ENCODE peak calls at places on chromosomes 12 and 14, in six cellular contexts. C, P, M, R, Z and W are unnamed samples.

GRCh38 chr12:106223485-106224391 is 24.1 kb downstream of the CKAP4 start:
- DNase-seq in C (peak), P (peak), M (peak), R (peak), Z (peak), W (no peak)

GRCh38 chr14:34301107-34301734 is 160.8 kb downstream of the SPTSSA start:
- DNase-seq in C (peak), P (no peak), M (no peak), R (peak), Z (peak), W (no peak)

GRCh38 chr12:122836027-122836921 is 1.0 kb downstream of the HIP1R start:
- DNase-seq in C (peak), P (peak), M (peak), R (peak), Z (no peak), W (no peak)

GRCh38 chr12:77364400-77364799 is 299.0 kb upstream of the E2F7 start:
- DNase-seq in C (no peak), P (no peak), M (no peak), R (no peak), Z (no peak), W (no peak)

GRCh38 chr12:78229491-78230209 is 399.0 kb downstream of the NAV3 start:
- DNase-seq in C (peak), P (peak), M (no peak), R (peak), Z (no peak), W (no peak)

GRCh38 chr14:91415794-91416743 is 1.6 kb downstream of the CCDC88C start:
- DNase-seq in C (no peak), P (peak), M (no peak), R (no peak), Z (no peak), W (no peak)

GRCh38 chr12:25100203-25100602 is 94.8 kb downstream of the DNAI7 start:
- DNase-seq in C (no peak), P (no peak), M (no peak), R (no peak), Z (no peak), W (no peak)

GRCh38 chr14:39614292-39614923 is 182.2 kb upstream of the FBXO33 start:
- DNase-seq in C (no peak), P (no peak), M (no peak), R (no peak), Z (no peak), W (no peak)

GRCh38 chr12:59446156-59446555 is 149.7 kb upstream of the SLC16A7 start:
- DNase-seq in C (no peak), P (no peak), M (no peak), R (no peak), Z (no peak), W (no peak)

GRCh38 chr12:64739778-64740177 is 19.4 kb downstream of the GNS start:
- DNase-seq in C (no peak), P (no peak), M (no peak), R (no peak), Z (no peak), W (no peak)

GRCh38 chr14:50790568-50790967 is 40.4 kb downstream of the NIN start:
- DNase-seq in C (no peak), P (no peak), M (no peak), R (no peak), Z (no peak), W (no peak)

GRCh38 chr12:55682087-55682796 is 25.5 kb downstream of the ITGA7 start:
- DNase-seq in C (peak), P (no peak), M (peak), R (no peak), Z (no peak), W (no peak)

GRCh38 chr12:94193623-94194022 is 45.2 kb downstream of the PLXNC1 start:
- DNase-seq in C (no peak), P (no peak), M (no peak), R (no peak), Z (no peak), W (no peak)

GRCh38 chr14:35761922-35762321 is 47.2 kb downstream of the RALGAPA1 start:
- DNase-seq in C (no peak), P (no peak), M (no peak), R (no peak), Z (no peak), W (no peak)

GRCh38 chr12:24394246-24394645 is 444.8 kb upstream of the SOX5 start:
- DNase-seq in C (no peak), P (no peak), M (no peak), R (no peak), Z (no peak), W (no peak)

GRCh38 chr12:112285600-112286401 is 96.4 kb downstream of the HECTD4 start:
- DNase-seq in C (no peak), P (no peak), M (no peak), R (no peak), Z (no peak), W (no peak)

GRCh38 chr12:22374499-22374898 is 40.0 kb upstream of the ST8SIA1 start:
- DNase-seq in C (no peak), P (no peak), M (no peak), R (no peak), Z (no peak), W (no peak)

GRCh38 chr14:93970967-93971634 is 5.3 kb downstream of the ASB2 start:
- DNase-seq in C (no peak), P (peak), M (no peak), R (no peak), Z (no peak), W (no peak)

GRCh38 chr14:95069547-95069946 is 87.8 kb downstream of the DICER1 start:
- DNase-seq in C (no peak), P (no peak), M (peak), R (no peak), Z (no peak), W (no peak)

GRCh38 chr14:69328317-69328716 is 68.4 kb downstream of the GALNT16 start:
- DNase-seq in C (no peak), P (no peak), M (peak), R (no peak), Z (no peak), W (no peak)

GRCh38 chr12:15540469-15540872 is 218.2 kb downstream of the PTPRO start:
- DNase-seq in C (no peak), P (no peak), M (no peak), R (no peak), Z (no peak), W (no peak)

GRCh38 chr14:95531473-95531872 is 3.4 kb upstream of the GLRX5 start:
- DNase-seq in C (no peak), P (no peak), M (no peak), R (no peak), Z (no peak), W (no peak)

GRCh38 chr12:20451759-20452158 is 83.4 kb downstream of the PDE3A start:
- DNase-seq in C (peak), P (no peak), M (no peak), R (no peak), Z (no peak), W (no peak)

GRCh38 chr14:69005432-69006148 is 26.5 kb upstream of the ACTN1 start:
- DNase-seq in C (peak), P (peak), M (peak), R (no peak), Z (peak), W (peak)

GRCh38 chr14:91378945-91379932 is 38.4 kb downstream of the CCDC88C start:
- DNase-seq in C (no peak), P (peak), M (no peak), R (no peak), Z (no peak), W (no peak)

GRCh38 chr14:74552623-74553022 is 59.1 kb downstream of the ISCA2 start:
- DNase-seq in C (no peak), P (peak), M (peak), R (no peak), Z (no peak), W (no peak)

GRCh38 chr12:107287436-107288413 is 194.4 kb upstream of the CRY1 start:
- DNase-seq in C (no peak), P (no peak), M (no peak), R (no peak), Z (no peak), W (peak)

GRCh38 chr12:113537751-113538087 is 66.0 kb upstream of the LHX5 start:
- DNase-seq in C (no peak), P (no peak), M (no peak), R (no peak), Z (no peak), W (no peak)

GRCh38 chr12:101616027-101616494 is 21.3 kb downstream of the MYBPC1 start:
- DNase-seq in C (no peak), P (no peak), M (no peak), R (no peak), Z (peak), W (no peak)

GRCh38 chr14:66649515-66649914 is 141.6 kb downstream of the GPHN start:
- DNase-seq in C (no peak), P (no peak), M (no peak), R (no peak), Z (no peak), W (no peak)

GRCh38 chr12:122024132-122024785 is 2.6 kb downstream of the BCL7A start:
- DNase-seq in C (no peak), P (no peak), M (no peak), R (peak), Z (no peak), W (no peak)

GRCh38 chr12:51372021-51372420 is 19.2 kb downstream of the GALNT6 start:
- DNase-seq in C (no peak), P (no peak), M (no peak), R (no peak), Z (no peak), W (no peak)

GRCh38 chr12:51369581-51369980 is 21.6 kb downstream of the GALNT6 start:
- DNase-seq in C (no peak), P (no peak), M (no peak), R (no peak), Z (no peak), W (no peak)

GRCh38 chr12:51370667-51371066 is 20.5 kb downstream of the GALNT6 start:
- DNase-seq in C (no peak), P (no peak), M (no peak), R (no peak), Z (no peak), W (no peak)

GRCh38 chr12:51373222-51373621 is 18.0 kb downstream of the GALNT6 start:
- DNase-seq in C (no peak), P (no peak), M (no peak), R (no peak), Z (no peak), W (no peak)

DNA sequence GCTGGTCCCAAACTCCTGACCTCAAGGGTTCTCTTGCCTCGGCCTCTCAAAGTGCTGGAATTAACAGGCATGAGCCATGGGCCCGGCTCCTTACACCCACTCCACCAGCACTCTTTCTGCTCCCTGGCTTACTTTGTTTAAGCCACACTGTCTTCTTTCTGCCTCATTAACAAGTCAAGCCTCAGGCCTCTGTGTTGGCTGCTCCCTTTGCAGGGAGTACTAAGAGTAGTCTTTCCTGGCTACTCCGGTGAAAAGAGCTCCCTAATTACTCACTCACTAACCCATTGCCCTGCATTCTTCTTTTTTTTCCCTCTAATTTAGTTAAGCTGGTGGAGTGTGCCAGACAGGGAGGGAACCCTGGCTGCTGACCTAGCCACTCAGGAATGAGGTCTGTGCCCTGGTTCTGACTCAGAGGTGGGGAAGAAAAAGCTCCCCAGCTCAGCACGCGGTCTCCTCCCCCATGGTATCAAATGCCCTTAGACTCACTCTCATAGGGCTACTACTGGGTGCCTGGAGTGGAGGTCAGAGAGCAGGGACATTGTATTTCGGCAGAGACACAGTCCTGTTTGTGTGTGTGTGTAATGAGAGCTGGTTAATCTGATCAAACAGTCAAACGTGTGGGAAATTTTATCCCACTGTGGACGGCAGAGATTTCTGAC is 19.8 kb downstream of the GALNT6 start:
- DNase-seq in C (peak), P (peak), M (peak), R (no peak), Z (peak), W (no peak)
- TF ChIP-seq EP300 in C (no peak), P (no peak), M (no peak), R (no peak), Z (no peak), W (no peak)

GRCh38 chr12:97835541-97835940 is 372.9 kb downstream of the RMST start:
- DNase-seq in C (no peak), P (no peak), M (no peak), R (no peak), Z (no peak), W (no peak)
- TF ChIP-seq EP300 in C (no peak), P (no peak), M (no peak), R (no peak), Z (no peak), W (no peak)

DNA sequence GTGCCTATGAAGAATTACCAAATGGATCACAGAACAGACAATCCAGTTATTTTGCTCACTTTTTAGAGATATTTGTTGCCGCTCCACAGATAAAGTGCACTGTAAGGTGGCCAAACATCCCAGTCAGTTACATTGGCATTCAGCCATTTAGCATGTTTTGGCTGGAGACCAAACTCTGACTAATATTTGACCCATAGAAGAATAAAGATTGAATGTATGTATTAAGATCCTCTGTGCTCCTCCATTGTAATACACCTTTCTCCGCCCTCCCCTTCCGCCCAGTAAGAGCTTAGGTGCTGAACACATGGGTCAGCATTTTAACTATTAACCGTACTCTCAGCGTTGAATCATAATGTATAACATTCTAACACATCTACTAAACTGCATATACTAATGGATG is 163.4 kb downstream of the ANO6 start:
- DNase-seq in C (no peak), P (no peak), M (no peak), R (no peak), Z (no peak), W (no peak)
- TF ChIP-seq EP300 in C (no peak), P (no peak), M (no peak), R (no peak), Z (no peak), W (no peak)

GRCh38 chr12:124927325-124928094 is 13.1 kb upstream of the UBC start:
- DNase-seq in C (peak), P (peak), M (peak), R (peak), Z (peak), W (peak)
- TF ChIP-seq EP300 in C (no peak), P (no peak), M (no peak), R (peak), Z (no peak), W (no peak)

GRCh38 chr14:58547649-58548048 is 90.1 kb upstream of the DACT1 start:
- DNase-seq in C (no peak), P (no peak), M (no peak), R (no peak), Z (no peak), W (no peak)
- TF ChIP-seq EP300 in C (no peak), P (no peak), M (no peak), R (no peak), Z (no peak), W (no peak)

DNA sequence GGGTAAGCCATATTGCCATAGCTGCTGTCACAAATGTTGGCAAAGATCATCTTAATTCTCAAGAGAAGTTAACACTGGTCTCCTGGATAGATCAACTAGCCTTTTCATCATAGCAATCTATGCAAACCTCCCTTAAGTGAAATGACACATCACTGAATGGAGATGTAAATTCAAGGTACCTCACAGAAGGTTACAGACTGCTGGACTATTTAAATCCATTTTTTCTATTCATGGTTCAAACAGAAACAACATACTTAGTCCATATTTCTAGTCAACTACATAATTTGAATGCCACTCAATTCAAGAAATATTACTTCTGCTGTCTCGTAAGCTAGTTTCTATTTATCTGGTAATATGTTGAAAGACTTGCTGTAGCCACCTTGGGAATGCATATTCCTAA is 748.3 kb downstream of the C12orf50 start:
- DNase-seq in C (no peak), P (no peak), M (no peak), R (no peak), Z (no peak), W (no peak)
- TF ChIP-seq EP300 in C (no peak), P (no peak), M (no peak), R (no peak), Z (no peak), W (no peak)

DNA sequence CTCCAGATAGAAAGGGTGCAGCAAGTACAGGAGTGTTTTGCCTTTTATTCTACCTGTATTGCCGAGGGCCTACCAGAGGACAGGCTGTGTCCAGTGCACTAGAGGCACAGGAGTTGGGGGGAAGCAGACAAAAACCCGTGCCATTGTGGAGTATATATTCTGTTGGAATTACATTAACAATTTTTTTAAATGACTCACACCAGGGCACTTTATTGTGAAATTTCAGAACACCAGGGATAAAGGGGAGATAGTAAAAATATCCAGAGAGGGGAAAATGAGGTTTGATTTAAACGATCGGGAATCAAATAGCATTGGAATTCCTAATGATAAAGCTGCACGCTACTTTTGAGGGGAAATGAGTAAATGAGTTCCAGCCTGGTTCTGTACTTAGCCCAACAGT is 123.2 kb downstream of the PELI2 start:
- DNase-seq in C (no peak), P (no peak), M (no peak), R (no peak), Z (no peak), W (no peak)
- TF ChIP-seq EP300 in C (no peak), P (no peak), M (no peak), R (no peak), Z (no peak), W (no peak)

GRCh38 chr12:32171211-32171610 is 64.6 kb downstream of the BICD1 start:
- DNase-seq in C (no peak), P (no peak), M (no peak), R (no peak), Z (no peak), W (no peak)
- TF ChIP-seq EP300 in C (no peak), P (no peak), M (no peak), R (no peak), Z (no peak), W (no peak)